ENCODE peak calls at places on chromosomes 4 and X, in six cellular contexts. R is mammary epithelial cell; C is transverse colon; A is upper lobe of right lung; T is CD8-positive, alpha-beta memory T cell; V is heart right ventricle. N is an unnamed sample.

GRCh38 chr4:42271096-42271495 is 118.6 kb upstream of the BEND4 start:
- DNase-seq in R (no peak), C (no peak), A (no peak), T (no peak), V (no peak), N (no peak)

GRCh38 chrX:38940547-38940946 is 139.3 kb downstream of the MID1IP1 start:
- DNase-seq in R (no peak), C (no peak), A (no peak), T (no peak), V (no peak), N (no peak)

GRCh38 chr4:16582526-16582925 is 315.9 kb downstream of the LDB2 start:
- DNase-seq in R (no peak), C (no peak), A (no peak), T (no peak), V (no peak), N (no peak)

GRCh38 chr4:77031544-77031943 is 44.2 kb downstream of the CCNI start:
- DNase-seq in R (no peak), C (no peak), A (no peak), T (no peak), V (no peak), N (no peak)

GRCh38 chrX:67780694-67781109 is 236.9 kb downstream of the AR start:
- DNase-seq in R (peak; percentile 9), C (peak; percentile 27), A (peak; percentile 72), T (no peak), V (peak; percentile 86), N (no peak)

GRCh38 chr4:14348506-14348905 is 653.8 kb upstream of the CPEB2 start:
- DNase-seq in R (no peak), C (no peak), A (no peak), T (no peak), V (no peak), N (no peak)

GRCh38 chr4:152281822-152282221 is 254.1 kb downstream of the FBXW7 start:
- DNase-seq in R (no peak), C (no peak), A (no peak), T (no peak), V (no peak), N (no peak)

GRCh38 chr4:88027611-88028608 is 20.5 kb downstream of the PKD2 start:
- DNase-seq in R (peak; percentile 95), C (no peak), A (no peak), T (no peak), V (no peak), N (no peak)

GRCh38 chr4:119498520-119498919 is 130.1 kb downstream of the PDE5A start:
- DNase-seq in R (no peak), C (no peak), A (no peak), T (no peak), V (peak; percentile 28), N (no peak)

GRCh38 chrX:100447563-100448397 is 37.7 kb upstream of the PCDH19 start:
- DNase-seq in R (peak; percentile 2), C (peak; percentile 38), A (no peak), T (no peak), V (peak; percentile 15), N (no peak)

GRCh38 chr4:165621983-165622382 is 243.2 kb downstream of the CPE start:
- DNase-seq in R (peak; percentile 40), C (no peak), A (no peak), T (no peak), V (no peak), N (no peak)

GRCh38 chr4:139184129-139184528 is 7.1 kb upstream of the ELF2 start:
- DNase-seq in R (no peak), C (no peak), A (no peak), T (no peak), V (no peak), N (no peak)

GRCh38 chrX:47030339-47030738 is 47.9 kb upstream of the RGN start:
- DNase-seq in R (peak; percentile 40), C (no peak), A (no peak), T (no peak), V (peak; percentile 32), N (no peak)

GRCh38 chr4:4864443-4864939 is 5.0 kb downstream of the MSX1 start:
- DNase-seq in R (no peak), C (no peak), A (no peak), T (no peak), V (no peak), N (no peak)

GRCh38 chr4:88866862-88867550 is 169.4 kb upstream of the NAP1L5 start:
- DNase-seq in R (peak; percentile 80), C (no peak), A (no peak), T (no peak), V (no peak), N (no peak)

GRCh38 chr4:99395595-99396364 is 39.4 kb downstream of the ADH7 start:
- DNase-seq in R (peak; percentile 56), C (no peak), A (no peak), T (no peak), V (no peak), N (no peak)

GRCh38 chr4:73447701-73448100 is 11.7 kb downstream of the AFP start:
- DNase-seq in R (no peak), C (no peak), A (no peak), T (no peak), V (no peak), N (no peak)

GRCh38 chr4:77187231-77187630 is 30.2 kb downstream of the CCNG2 start:
- DNase-seq in R (no peak), C (no peak), A (no peak), T (no peak), V (no peak), N (no peak)

GRCh38 chr4:16140520-16141249 is 56.9 kb upstream of the PROM1 start:
- DNase-seq in R (peak; percentile 95), C (peak; percentile 84), A (no peak), T (no peak), V (no peak), N (no peak)

GRCh38 chr4:72326692-72327632 is 242.1 kb downstream of the ADAMTS3 start:
- DNase-seq in R (no peak), C (no peak), A (no peak), T (no peak), V (no peak), N (no peak)

GRCh38 chr4:72325215-72325614 is 243.8 kb downstream of the ADAMTS3 start:
- DNase-seq in R (no peak), C (no peak), A (no peak), T (no peak), V (no peak), N (no peak)

GRCh38 chr4:72320185-72320948 is 248.7 kb downstream of the ADAMTS3 start:
- DNase-seq in R (no peak), C (no peak), A (no peak), T (no peak), V (no peak), N (no peak)

GRCh38 chr4:72319596-72319995 is 249.4 kb downstream of the ADAMTS3 start:
- DNase-seq in R (peak; percentile 90), C (no peak), A (no peak), T (no peak), V (no peak), N (no peak)

GRCh38 chr4:72323227-72323626 is 245.8 kb downstream of the ADAMTS3 start:
- DNase-seq in R (no peak), C (no peak), A (no peak), T (no peak), V (no peak), N (no peak)
- H3K4me1 ChIP-seq in R (peaks cover 29% of the 10 kb centered on the region), C (no peaks in the 10 kb centered on the region), A (no peaks in the 10 kb centered on the region), T (no peaks in the 10 kb centered on the region), V (no peaks in the 10 kb centered on the region), N (peaks cover 13% of the 10 kb centered on the region)

GRCh38 chr4:158161561-158162354 is 11.1 kb downstream of the GASK1B start:
- DNase-seq in R (peak; percentile 81), C (no peak), A (no peak), T (no peak), V (peak; percentile 56), N (no peak)
- H3K27ac ChIP-seq in R (peak overlapping the region; percentile 81), C (peak overlapping the region; percentile 53), A (peak overlapping the region; percentile 4), T (no peak overlapping the region), V (peak overlapping the region; percentile 33), N (peak overlapping the region; percentile 43)

GRCh38 chr4:153556441-153556815 is 90.3 kb downstream of the TMEM131L start:
- DNase-seq in R (no peak), C (no peak), A (no peak), T (no peak), V (no peak), N (no peak)
- H3K36me3 ChIP-seq in R (peaks cover 10% of the 10 kb centered on the region), C (no peaks in the 10 kb centered on the region), A (peaks cover 3% of the 10 kb centered on the region), T (peaks cover 13% of the 10 kb centered on the region), V (peaks cover 31% of the 10 kb centered on the region), N (peaks cover 4% of the 10 kb centered on the region)

GRCh38 chrX:65702956-65703355 is 35.5 kb downstream of the MSN start:
- DNase-seq in R (no peak), C (no peak), A (no peak), T (no peak), V (no peak), N (no peak)
- H3K4me1 ChIP-seq in R (peaks cover 43% of the 10 kb centered on the region), C (peaks cover 14% of the 10 kb centered on the region), A (peaks cover 54% of the 10 kb centered on the region), T (peaks cover 91% of the 10 kb centered on the region), V (peaks cover 78% of the 10 kb centered on the region), N (peaks cover 64% of the 10 kb centered on the region)

N was measured in vagina.